ENCODE peak calls at places on chromosome 9, in four cellular contexts. W is neural progenitor cell, Q is psoas muscle, M is breast epithelium. R is an unnamed sample. For H3K9me3, the result is how much of the 10 kb centered on the place peaks cover.

GRCh38 chr9:94649100-94649855 is 10.0 kb upstream of the FBP1 start:
- DNase-seq in W (no peak), Q (no peak), M (no peak), R (no peak)

GRCh38 chr9:68496356-68496755 is 44.3 kb downstream of the TMEM252 start:
- DNase-seq in W (no peak), Q (no peak), M (no peak), R (no peak)

GRCh38 chr9:100602302-100602930 is 24.5 kb downstream of the CAVIN4 start:
- DNase-seq in W (peak), Q (no peak), M (no peak), R (no peak)

GRCh38 chr9:27054125-27054524 is 48.7 kb upstream of the LRRC19 start:
- DNase-seq in W (no peak), Q (no peak), M (no peak), R (no peak)

GRCh38 chr9:114836769-114837168 is 30.9 kb upstream of the TNFSF15 start:
- DNase-seq in W (no peak), Q (no peak), M (no peak), R (no peak)

GRCh38 chr9:79189511-79189924 is 382.2 kb upstream of the TLE4 start:
- DNase-seq in W (no peak), Q (peak), M (no peak), R (no peak)

GRCh38 chr9:135662758-135663450 is at the start of gene LCN9:
- DNase-seq in W (no peak), Q (no peak), M (peak), R (no peak)

GRCh38 chr9:126326228-126327015 is at the start of gene MVB12B:
- DNase-seq in W (peak), Q (peak), M (no peak), R (no peak)

GRCh38 chr9:86829496-86830046 is 117.7 kb downstream of the GAS1 start:
- DNase-seq in W (no peak), Q (no peak), M (no peak), R (no peak)

GRCh38 chr9:14517154-14517906 is 175.9 kb downstream of the ZDHHC21 start:
- DNase-seq in W (no peak), Q (no peak), M (no peak), R (no peak)

GRCh38 chr9:14346826-14347407 is 33.0 kb upstream of the NFIB start:
- DNase-seq in W (peak), Q (peak), M (no peak), R (no peak)

GRCh38 chr9:78325343-78325742 is 28.4 kb downstream of the PSAT1 start:
- DNase-seq in W (no peak), Q (no peak), M (no peak), R (no peak)

GRCh38 chr9:110156902-110157301 is 51.1 kb downstream of the C9orf152 start:
- DNase-seq in W (no peak), Q (no peak), M (no peak), R (no peak)

GRCh38 chr9:110115341-110115820 is 92.6 kb downstream of the C9orf152 start:
- DNase-seq in W (no peak), Q (peak), M (no peak), R (no peak)

GRCh38 chr9:104075801-104076753 is 18.0 kb upstream of the SMC2 start:
- DNase-seq in W (no peak), Q (no peak), M (no peak), R (no peak)

GRCh38 chr9:83629433-83630104 is 6.6 kb downstream of the IDNK start:
- DNase-seq in W (no peak), Q (no peak), M (no peak), R (no peak)

GRCh38 chr9:137227057-137227852 is at the start of gene RNF224:
- DNase-seq in W (peak), Q (peak), M (peak), R (no peak)

GRCh38 chr9:125125523-125125922 is 17.8 kb downstream of the SCAI start:
- DNase-seq in W (no peak), Q (no peak), M (no peak), R (no peak)

GRCh38 chr9:16257604-16258003 is 612.9 kb downstream of the BNC2 start:
- DNase-seq in W (peak), Q (no peak), M (no peak), R (no peak)

GRCh38 chr9:94812343-94812742 is 85.8 kb downstream of the AOPEP start:
- DNase-seq in W (no peak), Q (no peak), M (no peak), R (no peak)

GRCh38 chr9:11192993-11193392 is 580.2 kb upstream of the PTPRD start:
- DNase-seq in W (no peak), Q (no peak), M (no peak), R (no peak)

GRCh38 chr9:78261403-78262001 is 25.6 kb downstream of the CEP78 start:
- DNase-seq in W (no peak), Q (no peak), M (no peak), R (no peak)

GRCh38 chr9:125990793-125991220 is 243.6 kb downstream of the PBX3 start:
- DNase-seq in W (no peak), Q (peak), M (no peak), R (no peak)

GRCh38 chr9:134553061-134553891 is 88.3 kb upstream of the COL5A1 start:
- DNase-seq in W (no peak), Q (peak), M (no peak), R (no peak)

GRCh38 chr9:124652203-124652992 is 118.7 kb downstream of the NR6A1 start:
- DNase-seq in W (no peak), Q (no peak), M (no peak), R (no peak)

GRCh38 chr9:15231788-15232635 is 75.0 kb downstream of the TTC39B start:
- DNase-seq in W (peak), Q (no peak), M (no peak), R (no peak)

GRCh38 chr9:124256517-124257069 is 1.2 kb upstream of the NEK6 start:
- DNase-seq in W (peak), Q (peak), M (no peak), R (no peak)

GRCh38 chr9:135468866-135469521 is 10.6 kb upstream of the PPP1R26 start:
- DNase-seq in W (no peak), Q (no peak), M (no peak), R (no peak)

GRCh38 chr9:137295313-137296213 is 6.5 kb downstream of the NRARP start:
- DNase-seq in W (peak), Q (no peak), M (no peak), R (no peak)

DNA sequence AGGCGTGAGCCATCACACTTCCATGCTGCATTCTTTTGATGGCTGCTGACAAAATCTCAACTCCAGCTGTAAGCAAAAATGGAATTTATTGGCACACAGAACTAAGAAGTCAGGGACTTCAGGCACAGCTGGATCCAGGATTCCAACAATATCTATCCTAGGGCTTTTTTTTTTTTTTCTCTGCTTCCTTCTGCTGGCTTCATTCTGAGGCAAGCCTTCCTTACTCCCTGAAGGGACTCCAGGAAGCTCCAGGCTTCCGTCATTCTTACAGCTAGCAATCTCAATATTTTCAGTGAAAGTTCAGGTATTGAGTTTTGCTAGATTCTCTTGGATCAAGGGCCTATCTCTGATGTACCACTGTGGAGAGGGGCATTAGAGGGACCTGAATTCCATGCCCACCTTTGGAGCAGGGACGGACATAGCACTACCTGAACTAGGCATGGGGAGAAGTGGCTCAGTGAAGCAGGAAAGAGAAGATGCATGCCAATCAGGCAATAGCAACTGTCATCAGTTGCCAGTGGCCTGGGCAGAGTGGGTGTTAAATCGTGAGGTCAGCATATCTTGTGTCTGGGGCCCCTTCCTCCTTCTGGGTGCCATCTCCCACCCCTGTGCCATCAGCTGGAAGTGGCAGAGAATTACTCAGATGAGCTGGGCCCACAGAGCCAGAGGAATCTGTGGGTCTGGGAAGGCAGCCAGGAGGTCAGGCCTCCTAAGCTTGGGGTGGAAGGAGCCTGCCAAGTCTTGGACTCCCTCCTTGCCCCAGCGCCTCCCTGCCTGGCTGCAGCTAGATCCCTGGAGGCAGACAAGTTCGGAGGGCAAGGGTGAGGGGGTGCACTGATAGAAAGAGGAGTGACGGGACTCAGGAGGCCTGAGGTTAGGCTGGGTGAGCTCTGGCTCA is 66.3 kb downstream of the GALNT12 start:
- DNase-seq in W (no peak), Q (peak), M (no peak), R (no peak)
- H3K4me3 ChIP-seq in W (no peak), Q (no peak), M (no peak), R (no peak)

DNA sequence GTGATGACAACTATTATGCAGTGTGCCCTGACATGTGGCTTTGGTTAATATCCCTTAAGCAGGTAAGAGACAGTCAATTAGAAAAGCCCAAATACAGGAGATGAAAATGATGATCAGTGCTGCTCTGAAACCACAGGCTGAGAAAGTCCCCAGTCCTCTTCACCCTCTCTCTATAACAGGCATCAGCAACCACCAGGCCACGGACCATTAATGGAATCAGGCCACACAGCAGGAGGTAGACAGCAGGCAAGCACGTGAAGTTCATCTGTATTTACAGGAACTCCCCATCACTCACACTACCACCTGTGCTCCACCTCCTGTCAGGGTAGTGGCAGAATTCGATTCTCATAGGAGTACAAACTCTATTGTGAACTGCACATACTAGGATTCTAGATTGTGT is 591.6 kb upstream of the CYLC2 start:
- DNase-seq in W (no peak), Q (no peak), M (no peak), R (no peak)
- H3K9me3 ChIP-seq in W (under half), Q (under half), M (under half), R (under half)

GRCh38 chr9:127869310-127870152 is 7.9 kb downstream of the AK1 start:
- DNase-seq in W (peak), Q (peak), M (peak), R (no peak)

GRCh38 chr9:127868278-127868903 is 9.1 kb downstream of the AK1 start:
- DNase-seq in W (no peak), Q (no peak), M (no peak), R (no peak)

GRCh38 chr9:127865645-127866464 is 11.4 kb upstream of the ENG start:
- DNase-seq in W (no peak), Q (no peak), M (no peak), R (no peak)

GRCh38 chr9:127866535-127866934 is 10.9 kb downstream of the AK1 start:
- DNase-seq in W (no peak), Q (no peak), M (no peak), R (no peak)

GRCh38 chr9:127867356-127868277 is 9.9 kb downstream of the AK1 start:
- DNase-seq in W (peak), Q (no peak), M (no peak), R (no peak)
- H3K27ac ChIP-seq in W (no peak), Q (no peak), M (no peak), R (peak)

DNA sequence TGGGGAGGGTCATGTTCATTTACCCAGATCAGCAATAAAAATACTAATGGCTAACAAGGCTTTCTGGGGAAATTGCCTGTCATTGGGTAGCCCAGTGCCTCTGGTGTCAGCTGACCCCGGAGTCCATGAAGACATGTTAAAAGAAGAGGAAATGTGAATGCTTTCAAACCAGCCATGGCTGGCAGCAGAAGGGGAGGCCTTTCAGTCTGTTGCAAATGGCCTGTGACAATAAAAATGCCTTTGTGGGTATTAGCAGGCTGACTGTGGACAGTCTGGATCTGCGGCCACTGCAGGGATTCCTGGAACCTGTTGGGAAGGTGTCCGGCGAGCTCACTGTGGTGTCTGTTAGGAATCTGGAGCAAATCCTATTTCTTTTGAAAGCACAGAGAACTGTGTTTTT is 7.5 kb downstream of the ABL1 start:
- DNase-seq in W (peak), Q (no peak), M (no peak), R (no peak)
- H3K4me3 ChIP-seq in W (no peak), Q (no peak), M (no peak), R (no peak)

GRCh38 chr9:35142037-35142436 is 19.8 kb upstream of the UNC13B start:
- DNase-seq in W (no peak), Q (no peak), M (no peak), R (no peak)
- H3K9me3 ChIP-seq in W (under half), Q (under half), M (under half), R (under half)

GRCh38 chr9:20513126-20513913 is 109.0 kb downstream of the MLLT3 start:
- DNase-seq in W (no peak), Q (no peak), M (no peak), R (no peak)

GRCh38 chr9:20512636-20513035 is 109.7 kb downstream of the MLLT3 start:
- DNase-seq in W (no peak), Q (no peak), M (no peak), R (no peak)

GRCh38 chr9:20512106-20512505 is 110.2 kb downstream of the MLLT3 start:
- DNase-seq in W (no peak), Q (no peak), M (no peak), R (no peak)

GRCh38 chr9:20509464-20509863 is 112.8 kb downstream of the MLLT3 start:
- DNase-seq in W (no peak), Q (no peak), M (no peak), R (no peak)

DNA sequence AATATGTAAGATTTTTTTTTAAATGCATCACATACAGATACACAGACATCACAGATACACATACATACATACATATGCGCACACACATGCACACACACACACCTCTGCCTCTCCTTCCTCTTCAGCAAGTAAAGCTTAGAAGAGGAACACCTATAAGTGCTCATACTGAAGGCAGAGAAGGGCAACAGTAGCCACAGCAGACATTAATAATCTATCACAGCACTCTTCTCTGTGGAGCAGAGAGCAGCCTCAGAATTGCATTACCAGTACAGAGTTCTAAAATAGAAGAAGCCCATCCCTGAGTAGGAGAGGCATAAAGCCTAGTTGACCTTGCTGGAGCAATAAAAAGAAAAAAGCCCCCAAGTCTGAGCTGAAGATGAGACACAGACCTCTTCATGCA is 110.6 kb downstream of the MLLT3 start:
- DNase-seq in W (no peak), Q (no peak), M (no peak), R (no peak)
- H3K27ac ChIP-seq in W (no peak), Q (no peak), M (no peak), R (peak)

GRCh38 chr9:108684288-108685025 is 171.3 kb downstream of the ACTL7B start:
- DNase-seq in W (no peak), Q (no peak), M (no peak), R (no peak)
- H3K4me3 ChIP-seq in W (no peak), Q (no peak), M (no peak), R (no peak)

DNA sequence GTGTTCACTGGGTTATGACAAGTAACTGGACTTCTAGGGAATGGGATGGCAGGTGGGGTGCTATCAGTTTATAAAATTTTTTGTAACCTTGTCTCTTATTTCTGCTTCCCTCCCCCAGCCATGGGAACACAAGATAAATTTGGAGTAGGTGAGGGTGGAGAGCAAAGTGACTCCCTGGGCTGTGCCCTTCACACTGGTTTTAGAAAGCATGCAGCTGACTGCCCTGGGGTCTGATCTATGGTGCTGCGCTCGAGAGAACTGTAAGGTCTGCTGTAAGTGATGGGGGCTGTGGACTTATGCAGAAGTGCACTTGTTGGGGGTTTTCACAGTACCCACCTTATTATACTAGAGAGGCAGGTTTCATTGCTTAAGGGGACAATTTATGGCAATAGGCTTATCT is 247.7 kb upstream of the DMRT1 start:
- DNase-seq in W (no peak), Q (no peak), M (no peak), R (no peak)
- H3K9me3 ChIP-seq in W (under half), Q (under half), M (under half), R (under half)

GRCh38 chr9:129595903-129596540 is 24.9 kb downstream of the C9orf50 start:
- DNase-seq in W (no peak), Q (no peak), M (no peak), R (no peak)
- H3K27ac ChIP-seq in W (no peak), Q (peak), M (peak), R (peak)

GRCh38 chr9:37423508-37423907 is 1.0 kb downstream of the GRHPR start:
- DNase-seq in W (no peak), Q (no peak), M (no peak), R (no peak)
- H3K4me3 ChIP-seq in W (peak), Q (peak), M (peak), R (peak)

R was measured in thoracic aorta.